ENCODE peak calls at places on chromosomes 1 and 21, in ten cellular contexts. R is thoracic aorta; I is effector memory CD4-positive, alpha-beta T cell; P is hepatocyte; G is tibial nerve; F is heart right ventricle; K is fibroblast of lung; L is naive thymus-derived CD4-positive, alpha-beta T cell; H is neuronal stem cell; E is neural progenitor cell. O is an unnamed sample. For H3K4me1 and H3K27me3, the result is how much of the 10 kb centered on the place peaks cover.

GRCh38 chr1:199723557-199723956 is 304.0 kb upstream of the NR5A2 start:
- DNase-seq in F (no peak), K (peak), R (no peak), P (no peak), G (no peak), I (no peak), L (no peak), E (no peak), H (no peak), O (no peak)

GRCh38 chr1:157177701-157178380 is 39.6 kb upstream of the ETV3 start:
- DNase-seq in I (no peak), R (no peak), H (no peak), G (no peak), K (no peak), L (no peak), F (no peak), P (no peak), E (no peak), O (no peak)

GRCh38 chr1:52306227-52307006 is 59.6 kb downstream of the CC2D1B start:
- DNase-seq in G (no peak), P (peak), R (no peak), L (no peak), E (no peak), F (no peak), I (no peak), H (no peak), K (no peak), O (peak)

GRCh38 chr1:202007703-202008489 is 2.5 kb upstream of the ELF3 start:
- DNase-seq in K (no peak), R (no peak), F (no peak), E (no peak), G (no peak), P (peak), H (no peak), L (no peak), I (no peak), O (no peak)

GRCh38 chr21:46431448-46431847 is 27.2 kb upstream of the DIP2A start:
- DNase-seq in I (no peak), F (no peak), K (no peak), E (no peak), R (no peak), H (no peak), P (no peak), L (no peak), G (no peak), O (no peak)

GRCh38 chr21:44657635-44658183 is at the start of gene KRTAP12-3:
- DNase-seq in E (no peak), P (no peak), F (no peak), L (peak), R (no peak), G (no peak), K (no peak), H (no peak), I (peak), O (no peak)

GRCh38 chr1:12346483-12347155 is 116.8 kb downstream of the VPS13D start:
- DNase-seq in H (no peak), F (no peak), I (no peak), P (peak), G (no peak), R (no peak), K (no peak), E (no peak), L (no peak), O (no peak)

GRCh38 chr1:205248793-205249601 is 21.3 kb downstream of the TMCC2 start:
- DNase-seq in H (no peak), G (peak), L (no peak), K (peak), I (no peak), E (no peak), R (peak), P (peak), F (peak), O (peak)

GRCh38 chr1:93979718-93980319 is 70.6 kb upstream of the GCLM start:
- DNase-seq in H (no peak), I (no peak), F (no peak), E (no peak), K (peak), P (peak), L (no peak), R (no peak), G (peak), O (peak)

GRCh38 chr1:110686188-110686587 is 11.4 kb upstream of the KCNA3 start:
- DNase-seq in I (no peak), G (no peak), K (no peak), H (no peak), F (no peak), P (no peak), R (no peak), E (no peak), L (peak), O (no peak)

GRCh38 chr1:202367200-202367742 is 18.8 kb downstream of the PPP1R12B start:
- DNase-seq in L (no peak), F (no peak), E (no peak), I (no peak), P (no peak), K (peak), H (no peak), R (no peak), G (no peak), O (no peak)

DNA sequence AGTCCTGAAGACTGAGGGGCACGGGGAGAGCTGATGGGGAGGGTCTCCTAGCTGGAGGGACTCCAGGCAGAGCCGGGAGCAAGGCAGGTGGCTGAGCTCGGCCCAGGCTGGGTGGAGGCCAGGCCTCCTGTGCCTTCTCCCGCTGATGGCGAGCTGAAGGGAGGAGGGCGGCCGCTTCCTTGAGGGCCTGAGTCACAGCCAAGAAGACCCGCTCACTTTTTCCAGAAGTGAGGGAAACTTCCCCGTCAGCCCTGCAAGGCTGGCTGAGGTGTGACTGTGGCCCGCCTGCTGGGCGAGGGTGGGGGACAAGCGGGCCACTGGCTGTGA is 1.7 kb upstream of the VWA1 start:
- DNase-seq in I (no peak), H (no peak), P (peak), L (no peak), G (no peak), R (no peak), F (no peak), E (peak), K (peak), O (peak)
- H3K4me1 ChIP-seq in I (under half), H (half or more), P (half or more), L (under half), G (half or more), R (under half), F (half or more), E (half or more), K (under half), O (half or more)

DNA sequence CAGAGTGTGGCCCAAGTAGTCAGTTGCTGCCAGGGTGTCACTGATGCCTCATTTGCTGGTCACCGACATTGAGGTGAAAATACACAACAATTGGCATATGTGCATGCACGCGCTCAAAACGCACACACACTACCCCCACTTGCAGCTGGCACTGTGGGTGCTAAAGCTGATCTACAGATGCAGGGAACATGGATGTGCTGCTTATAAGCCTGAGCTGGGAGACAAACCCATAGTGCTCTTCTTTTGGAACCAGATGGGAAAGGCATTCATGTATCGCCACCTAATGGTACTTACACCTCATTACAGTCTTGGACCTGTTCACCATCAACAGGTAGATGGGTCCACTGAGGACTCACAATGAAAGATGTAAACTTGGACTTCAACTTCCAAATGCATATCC is 70.3 kb upstream of the CAMK1G start:
- DNase-seq in I (no peak), K (peak), R (no peak), P (peak), L (no peak), H (peak), F (no peak), G (no peak), E (peak), O (no peak)
- H3K27me3 ChIP-seq in I (under half), K (under half), R (under half), P (under half), L (under half), H (under half), F (under half), G (under half), E (under half), O (under half)

GRCh38 chr1:21322681-21323016 is 32.4 kb upstream of the ECE1 start:
- DNase-seq in L (no peak), G (no peak), F (no peak), R (no peak), I (no peak), P (no peak), E (no peak), K (peak), H (no peak), O (no peak)
- H3K4me1 ChIP-seq in L (half or more), G (half or more), F (half or more), R (half or more), I (under half), P (half or more), E (half or more), K (half or more), H (half or more), O (half or more)

GRCh38 chr1:4152266-4152665 is 252.2 kb upstream of the C1orf174 start:
- DNase-seq in P (no peak), L (no peak), K (no peak), F (no peak), I (no peak), G (no peak), H (no peak), E (no peak), R (no peak), O (no peak)
- H3K27me3 ChIP-seq in P (under half), L (under half), K (under half), F (under half), I (under half), G (under half), H (under half), E (under half), R (under half), O (under half)

DNA sequence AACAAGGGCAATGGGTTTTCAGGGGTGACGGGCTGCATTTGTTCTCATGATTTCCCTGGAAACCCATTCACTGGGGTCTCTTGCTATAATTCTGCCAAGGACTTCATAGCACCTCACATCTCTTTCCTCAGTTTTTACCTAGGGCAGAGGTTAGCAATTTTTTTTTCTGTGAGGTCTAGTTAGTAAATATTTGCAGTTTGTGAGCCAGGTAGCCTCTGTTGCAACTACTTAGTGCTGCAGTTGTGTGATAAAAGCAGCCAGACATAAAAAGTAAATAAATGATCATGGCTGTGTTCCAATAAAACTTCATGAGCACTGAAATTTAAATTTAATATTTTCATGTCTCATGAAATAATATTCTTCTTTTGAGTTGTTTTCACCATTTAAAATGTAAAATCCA is 37.7 kb downstream of the IFI44 start:
- DNase-seq in F (no peak), G (no peak), L (no peak), H (no peak), K (no peak), R (no peak), E (no peak), I (no peak), P (no peak), O (no peak)
- H3K4me1 ChIP-seq in F (under half), G (under half), L (under half), H (under half), K (under half), R (under half), E (under half), I (under half), P (under half), O (under half)

GRCh38 chr1:22712502-22713271 is 2.0 kb downstream of the EPHB2 start:
- DNase-seq in L (no peak), F (no peak), H (no peak), K (peak), I (no peak), E (peak), R (no peak), P (peak), G (no peak), O (no peak)
- H3K27me3 ChIP-seq in L (under half), F (under half), H (under half), K (under half), I (under half), E (under half), R (under half), P (under half), G (under half), O (under half)

O was measured in heart left ventricle.